ENCODE peak calls at places on chromosome 14, in five cellular contexts. One of them, this sample, is unnamed.

GRCh38 chr14:101402936-101403660 is 158.2 kb upstream of the DIO3 start:
- DNase-seq in trophoblast cell: no peak
- DNase-seq in cardiac muscle cell: no peak
- DNase-seq in endodermal cell: no peak
- DNase-seq in prostate gland: no peak
- DNase-seq in this sample: no peak

GRCh38 chr14:98350213-98350612 is 921.8 kb downstream of the BCL11B start:
- DNase-seq in trophoblast cell: no peak
- DNase-seq in cardiac muscle cell: no peak
- DNase-seq in endodermal cell: no peak
- DNase-seq in prostate gland: no peak
- DNase-seq in this sample: peak; percentile 11

GRCh38 chr14:105212541-105213305 is 31.6 kb upstream of the NUDT14 start:
- DNase-seq in trophoblast cell: no peak
- DNase-seq in cardiac muscle cell: no peak
- DNase-seq in endodermal cell: no peak
- DNase-seq in prostate gland: no peak
- DNase-seq in this sample: no peak

GRCh38 chr14:103930051-103930604 is 1.9 kb downstream of the TDRD9 start:
- DNase-seq in trophoblast cell: no peak
- DNase-seq in cardiac muscle cell: no peak
- DNase-seq in endodermal cell: no peak
- DNase-seq in prostate gland: no peak
- DNase-seq in this sample: no peak

GRCh38 chr14:104521816-104522745 is 57.5 kb upstream of the C14orf180 start:
- DNase-seq in trophoblast cell: no peak
- DNase-seq in cardiac muscle cell: no peak
- DNase-seq in endodermal cell: peak; percentile 16
- DNase-seq in prostate gland: no peak
- DNase-seq in this sample: no peak

GRCh38 chr14:78567343-78567742 is 397.2 kb downstream of the NRXN3 start:
- DNase-seq in trophoblast cell: no peak
- DNase-seq in cardiac muscle cell: no peak
- DNase-seq in endodermal cell: no peak
- DNase-seq in prostate gland: no peak
- DNase-seq in this sample: no peak

GRCh38 chr14:60175255-60175902 is 10.2 kb upstream of the DHRS7 start:
- DNase-seq in trophoblast cell: peak; percentile 76
- DNase-seq in cardiac muscle cell: no peak
- DNase-seq in endodermal cell: no peak
- DNase-seq in prostate gland: no peak
- DNase-seq in this sample: peak; percentile 90

GRCh38 chr14:96129128-96129736 is 75.4 kb upstream of the BDKRB2 start:
- DNase-seq in trophoblast cell: no peak
- DNase-seq in cardiac muscle cell: no peak
- DNase-seq in endodermal cell: no peak
- DNase-seq in prostate gland: no peak
- DNase-seq in this sample: no peak

GRCh38 chr14:64279719-64280668 is 14.2 kb downstream of the ESR2 start:
- DNase-seq in trophoblast cell: no peak
- DNase-seq in cardiac muscle cell: no peak
- DNase-seq in endodermal cell: no peak
- DNase-seq in prostate gland: no peak
- DNase-seq in this sample: no peak

GRCh38 chr14:59630281-59630963 is 53.8 kb upstream of the CCDC175 start:
- DNase-seq in trophoblast cell: peak; percentile 74
- DNase-seq in cardiac muscle cell: peak; percentile 59
- DNase-seq in endodermal cell: peak; percentile 75
- DNase-seq in prostate gland: no peak
- DNase-seq in this sample: no peak

GRCh38 chr14:91693342-91693741 is 38.5 kb downstream of the CATSPERB start:
- DNase-seq in trophoblast cell: peak; percentile 20
- DNase-seq in cardiac muscle cell: no peak
- DNase-seq in endodermal cell: no peak
- DNase-seq in prostate gland: no peak
- DNase-seq in this sample: peak; percentile 80

GRCh38 chr14:60277605-60278190 is 28.7 kb downstream of the PPM1A start:
- DNase-seq in trophoblast cell: no peak
- DNase-seq in cardiac muscle cell: no peak
- DNase-seq in endodermal cell: no peak
- DNase-seq in prostate gland: no peak
- DNase-seq in this sample: no peak

GRCh38 chr14:36835145-36835544 is 173.5 kb downstream of the PAX9 start:
- DNase-seq in trophoblast cell: no peak
- DNase-seq in cardiac muscle cell: peak; percentile 15
- DNase-seq in endodermal cell: peak; percentile 61
- DNase-seq in prostate gland: no peak
- DNase-seq in this sample: no peak

GRCh38 chr14:20988717-20989116 is 1.1 kb upstream of the METTL17 start:
- DNase-seq in trophoblast cell: no peak
- DNase-seq in cardiac muscle cell: no peak
- DNase-seq in endodermal cell: peak; percentile 31
- DNase-seq in prostate gland: no peak
- DNase-seq in this sample: no peak

GRCh38 chr14:95111507-95112164 is 45.7 kb downstream of the DICER1 start:
- DNase-seq in trophoblast cell: no peak
- DNase-seq in cardiac muscle cell: no peak
- DNase-seq in endodermal cell: no peak
- DNase-seq in prostate gland: no peak
- DNase-seq in this sample: no peak

GRCh38 chr14:94110552-94111181 is at the start of gene IFI27:
- DNase-seq in trophoblast cell: peak; percentile 21
- DNase-seq in cardiac muscle cell: no peak
- DNase-seq in endodermal cell: peak; percentile 37
- DNase-seq in prostate gland: no peak
- DNase-seq in this sample: peak; percentile 75
- H3K4me1 ChIP-seq in trophoblast cell: no peaks in the 10 kb centered on the region
- H3K4me1 ChIP-seq in cardiac muscle cell: no peaks in the 10 kb centered on the region
- H3K4me1 ChIP-seq in endodermal cell: no peaks in the 10 kb centered on the region
- H3K4me1 ChIP-seq in prostate gland: no peaks in the 10 kb centered on the region
- H3K4me1 ChIP-seq in this sample: peaks cover 5% of the 10 kb centered on the region

DNA sequence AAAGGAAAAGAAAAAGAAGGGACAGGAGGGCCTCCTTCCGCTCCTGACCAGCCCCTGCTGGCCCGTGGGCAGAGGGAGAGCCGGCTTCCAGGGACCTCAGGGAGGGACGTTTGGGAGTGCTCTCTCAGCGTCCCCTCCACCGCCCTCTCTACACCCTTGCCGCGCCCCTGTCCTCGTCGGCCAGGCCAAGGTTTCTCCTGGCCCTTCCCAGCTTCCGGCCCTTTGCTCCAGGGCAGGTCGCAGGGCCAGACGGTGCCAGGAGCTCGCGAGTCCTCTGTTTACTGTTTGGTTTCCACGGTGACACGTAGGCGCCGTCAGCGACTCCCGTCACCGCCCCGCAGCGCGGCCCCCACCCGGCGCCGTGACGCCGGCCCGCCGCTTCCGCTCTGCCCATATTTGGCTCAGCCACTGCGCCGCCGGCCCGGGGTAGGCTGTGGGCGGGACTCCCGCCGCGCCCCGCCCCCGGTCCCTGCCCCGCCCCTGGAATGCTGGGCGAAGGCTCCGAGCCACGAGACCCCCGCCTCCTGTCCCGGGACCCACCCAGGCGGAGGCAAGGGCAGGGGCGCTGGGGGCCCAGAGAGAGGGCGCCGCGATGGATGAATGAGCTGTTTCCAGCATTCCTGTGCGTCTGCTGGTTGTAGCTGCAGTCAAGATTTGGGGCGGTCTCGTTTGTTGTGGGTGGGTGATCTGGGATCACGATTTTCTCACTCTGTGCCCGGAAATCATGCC is 15.5 kb downstream of the FOS start:
- DNase-seq in trophoblast cell: peak; percentile 100
- DNase-seq in cardiac muscle cell: peak; percentile 96
- DNase-seq in endodermal cell: peak; percentile 99
- DNase-seq in prostate gland: peak; percentile 93
- DNase-seq in this sample: peak; percentile 69
- H3K27ac ChIP-seq in trophoblast cell: peak overlapping the region; percentile 96
- H3K27ac ChIP-seq in cardiac muscle cell: peak overlapping the region; percentile 97
- H3K27ac ChIP-seq in endodermal cell: peak overlapping the region; percentile 99
- H3K27ac ChIP-seq in prostate gland: peak overlapping the region; percentile 86
- H3K27ac ChIP-seq in this sample: peak overlapping the region; percentile 89

DNA sequence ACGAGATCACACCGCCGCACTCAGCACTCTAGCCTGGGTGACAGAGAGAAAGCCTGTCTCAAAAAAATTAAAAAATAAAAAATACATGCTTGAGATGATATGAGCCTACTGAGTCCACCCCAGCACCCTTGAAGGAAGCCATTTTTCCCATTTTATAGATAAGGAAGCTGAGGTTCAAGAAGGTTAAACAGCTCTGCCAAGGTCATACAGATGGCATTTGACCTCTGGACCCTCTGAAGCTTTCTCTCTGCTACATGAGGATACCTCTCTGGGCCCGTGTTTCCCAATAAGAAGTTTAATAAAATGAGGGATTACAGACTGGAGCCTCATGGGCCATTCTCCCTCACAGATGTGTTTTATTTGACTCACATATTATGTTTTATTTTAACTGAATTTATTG is 53.9 kb upstream of the PNMA1 start:
- DNase-seq in trophoblast cell: no peak
- DNase-seq in cardiac muscle cell: no peak
- DNase-seq in endodermal cell: no peak
- DNase-seq in prostate gland: no peak
- DNase-seq in this sample: no peak
- H3K4me1 ChIP-seq in trophoblast cell: peaks cover 15% of the 10 kb centered on the region
- H3K4me1 ChIP-seq in cardiac muscle cell: peaks cover 21% of the 10 kb centered on the region
- H3K4me1 ChIP-seq in endodermal cell: peaks cover 18% of the 10 kb centered on the region
- H3K4me1 ChIP-seq in prostate gland: peaks cover 30% of the 10 kb centered on the region
- H3K4me1 ChIP-seq in this sample: peaks cover 13% of the 10 kb centered on the region

GRCh38 chr14:61453103-61453767 is 131.9 kb downstream of the PRKCH start:
- DNase-seq in trophoblast cell: no peak
- DNase-seq in cardiac muscle cell: no peak
- DNase-seq in endodermal cell: no peak
- DNase-seq in prostate gland: no peak
- DNase-seq in this sample: no peak
- H3K27ac ChIP-seq in trophoblast cell: no peak overlapping the region
- H3K27ac ChIP-seq in cardiac muscle cell: no peak overlapping the region
- H3K27ac ChIP-seq in endodermal cell: no peak overlapping the region
- H3K27ac ChIP-seq in prostate gland: no peak overlapping the region
- H3K27ac ChIP-seq in this sample: no peak overlapping the region

GRCh38 chr14:77126074-77126325 is 15.6 kb downstream of the ZDHHC22 start:
- DNase-seq in trophoblast cell: no peak
- DNase-seq in cardiac muscle cell: no peak
- DNase-seq in endodermal cell: no peak
- DNase-seq in prostate gland: no peak
- DNase-seq in this sample: no peak

GRCh38 chr14:77123381-77124344 is 17.9 kb downstream of the ZDHHC22 start:
- DNase-seq in trophoblast cell: peak; percentile 84
- DNase-seq in cardiac muscle cell: no peak
- DNase-seq in endodermal cell: peak; percentile 70
- DNase-seq in prostate gland: peak; percentile 94
- DNase-seq in this sample: peak; percentile 81

GRCh38 chr14:77124345-77125274 is 17.0 kb downstream of the ZDHHC22 start:
- DNase-seq in trophoblast cell: peak; percentile 68
- DNase-seq in cardiac muscle cell: peak; percentile 67
- DNase-seq in endodermal cell: peak; percentile 81
- DNase-seq in prostate gland: peak; percentile 37
- DNase-seq in this sample: no peak

GRCh38 chr14:77126461-77126990 is 15.1 kb downstream of the ZDHHC22 start:
- DNase-seq in trophoblast cell: no peak
- DNase-seq in cardiac muscle cell: no peak
- DNase-seq in endodermal cell: peak; percentile 38
- DNase-seq in prostate gland: no peak
- DNase-seq in this sample: no peak

GRCh38 chr14:77125275-77126073 is 16.1 kb downstream of the ZDHHC22 start:
- DNase-seq in trophoblast cell: no peak
- DNase-seq in cardiac muscle cell: no peak
- DNase-seq in endodermal cell: peak; percentile 61
- DNase-seq in prostate gland: no peak
- DNase-seq in this sample: no peak
- H3K4me1 ChIP-seq in trophoblast cell: peaks cover 13% of the 10 kb centered on the region
- H3K4me1 ChIP-seq in cardiac muscle cell: peaks cover 10% of the 10 kb centered on the region
- H3K4me1 ChIP-seq in endodermal cell: peaks cover 8% of the 10 kb centered on the region
- H3K4me1 ChIP-seq in prostate gland: peaks cover 6% of the 10 kb centered on the region
- H3K4me1 ChIP-seq in this sample: peaks cover 15% of the 10 kb centered on the region

DNA sequence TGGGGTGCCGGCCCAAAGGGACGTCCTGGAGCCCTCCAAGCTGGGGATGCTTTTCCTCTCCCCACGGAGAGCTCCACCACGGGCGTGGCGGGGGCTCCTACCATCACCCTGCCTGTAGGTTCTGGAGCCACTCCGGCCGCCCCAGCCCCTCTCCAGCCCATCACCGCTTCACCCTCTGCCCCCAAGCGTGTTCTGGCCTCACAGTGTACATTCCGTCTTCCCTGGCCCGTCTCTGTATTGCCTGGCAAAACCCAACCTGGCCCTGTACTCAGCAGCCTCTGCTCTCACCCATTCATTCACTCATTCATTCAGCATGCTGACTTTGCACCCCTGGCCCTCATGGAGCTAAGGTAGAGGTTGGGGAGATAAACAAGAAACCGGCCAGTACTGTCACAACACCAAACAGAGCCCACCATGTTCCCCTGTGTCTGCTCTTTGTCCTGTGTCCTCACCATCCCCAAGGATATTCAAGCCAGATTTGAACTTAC is 20.3 kb downstream of the SLC25A29 start:
- DNase-seq in trophoblast cell: no peak
- DNase-seq in cardiac muscle cell: no peak
- DNase-seq in endodermal cell: no peak
- DNase-seq in prostate gland: no peak
- DNase-seq in this sample: no peak
- H3K27ac ChIP-seq in trophoblast cell: no peak overlapping the region
- H3K27ac ChIP-seq in cardiac muscle cell: no peak overlapping the region
- H3K27ac ChIP-seq in endodermal cell: no peak overlapping the region
- H3K27ac ChIP-seq in prostate gland: peak overlapping the region; percentile 92
- H3K27ac ChIP-seq in this sample: no peak overlapping the region

GRCh38 chr14:68574461-68574860 is 218.4 kb downstream of the ZFP36L1 start:
- DNase-seq in trophoblast cell: no peak
- DNase-seq in cardiac muscle cell: no peak
- DNase-seq in endodermal cell: no peak
- DNase-seq in prostate gland: no peak
- DNase-seq in this sample: no peak
- H3K4me1 ChIP-seq in trophoblast cell: peaks cover 30% of the 10 kb centered on the region
- H3K4me1 ChIP-seq in cardiac muscle cell: no peaks in the 10 kb centered on the region
- H3K4me1 ChIP-seq in endodermal cell: no peaks in the 10 kb centered on the region
- H3K4me1 ChIP-seq in prostate gland: peaks cover 12% of the 10 kb centered on the region
- H3K4me1 ChIP-seq in this sample: peaks cover 24% of the 10 kb centered on the region

This sample was measured in foreskin keratinocyte.